ENCODE peak calls at places on chromosomes 12 and 14, in six cellular contexts. D, L, V, X, U and J are unnamed samples.

GRCh38 chr12:91327889-91328288 is 145.3 kb upstream of the DCN start:
- DNase-seq in U (peak), X (no peak), L (no peak), V (peak), D (peak), J (peak)

GRCh38 chr12:120693848-120694247 is 6.9 kb downstream of the MLEC start:
- DNase-seq in L (no peak), D (no peak), V (no peak), U (no peak), X (no peak), J (no peak)

GRCh38 chr12:107241421-107241820 is 148.1 kb upstream of the CRY1 start:
- DNase-seq in L (no peak), U (no peak), X (no peak), D (no peak), V (peak), J (no peak)

GRCh38 chr12:6951551-6952120 is 480 bp downstream of the PTPN6 start:
- DNase-seq in D (no peak), U (no peak), L (peak), X (no peak), V (no peak), J (no peak)

GRCh38 chr12:10395390-10395998 is 5.7 kb upstream of the KLRK1 start:
- DNase-seq in U (peak), L (peak), X (no peak), D (peak), V (no peak), J (peak)

GRCh38 chr12:45130881-45131281 is 80.0 kb upstream of the DBX2 start:
- DNase-seq in L (no peak), D (peak), U (peak), X (peak), V (peak), J (peak)

GRCh38 chr14:72433511-72433910 is 460.4 kb downstream of the DPF3 start:
- DNase-seq in U (no peak), L (no peak), V (no peak), D (peak), X (no peak), J (peak)

GRCh38 chr12:124498178-124498869 is 69.1 kb downstream of the NCOR2 start:
- DNase-seq in V (no peak), U (no peak), L (no peak), D (peak), X (no peak), J (no peak)

GRCh38 chr12:32502693-32503510 is 103.5 kb downstream of the FGD4 start:
- DNase-seq in X (no peak), U (peak), D (peak), L (no peak), V (no peak), J (peak)

GRCh38 chr12:104740668-104741067 is 217.4 kb downstream of the SLC41A2 start:
- DNase-seq in X (no peak), D (no peak), U (no peak), L (no peak), V (no peak), J (no peak)

GRCh38 chr12:28327722-28328121 is 137.5 kb downstream of the CCDC91 start:
- DNase-seq in U (no peak), X (no peak), V (no peak), D (no peak), L (no peak), J (no peak)

GRCh38 chr12:113214938-113215400 is 6.3 kb upstream of the TPCN1 start:
- DNase-seq in V (no peak), U (peak), D (peak), L (no peak), X (no peak), J (peak)

GRCh38 chr12:130249376-130249775 is 87.1 kb downstream of the FZD10 start:
- DNase-seq in D (no peak), X (no peak), U (no peak), L (no peak), V (no peak), J (no peak)

GRCh38 chr12:113980537-113981337 is 14.6 kb upstream of the RBM19 start:
- DNase-seq in L (no peak), X (peak), U (peak), D (peak), V (peak), J (peak)

GRCh38 chr12:49055978-49056754 is 4.4 kb downstream of the KMT2D start:
- DNase-seq in V (no peak), U (peak), L (peak), X (peak), D (peak), J (peak)

GRCh38 chr14:100780246-100780645 is 45.7 kb upstream of the MEG3 start:
- DNase-seq in L (no peak), X (no peak), V (no peak), D (no peak), U (no peak), J (no peak)

GRCh38 chr12:89571481-89572190 is 45.8 kb upstream of the POC1B start:
- DNase-seq in X (no peak), V (no peak), L (no peak), D (peak), U (peak), J (peak)

GRCh38 chr14:63286071-63286470 is 32.7 kb downstream of the GPHB5 start:
- DNase-seq in V (peak), D (no peak), U (no peak), L (no peak), X (no peak), J (no peak)

GRCh38 chr14:69924181-69924580 is 45.0 kb downstream of the SMOC1 start:
- DNase-seq in X (no peak), L (no peak), D (peak), V (no peak), U (no peak), J (no peak)

GRCh38 chr12:114163766-114164165 is 197.6 kb upstream of the RBM19 start:
- DNase-seq in V (no peak), D (peak), L (no peak), U (peak), X (no peak), J (peak)

GRCh38 chr12:101671157-101671791 is 26.2 kb upstream of the CHPT1 start:
- DNase-seq in D (no peak), L (peak), V (no peak), U (no peak), X (no peak), J (no peak)

GRCh38 chr14:63938198-63939005 is 85.6 kb downstream of the SYNE2 start:
- DNase-seq in X (no peak), D (no peak), U (no peak), L (no peak), V (no peak), J (no peak)

GRCh38 chr14:49766839-49767238 is 1.1 kb upstream of the KLHDC2 start:
- DNase-seq in X (no peak), D (no peak), U (no peak), L (no peak), V (no peak), J (peak)

GRCh38 chr14:47821134-47821533 is 145.7 kb upstream of the MDGA2 start:
- DNase-seq in X (no peak), U (no peak), D (no peak), L (no peak), V (no peak), J (no peak)

GRCh38 chr14:37232907-37233481 is 35.3 kb downstream of the MIPOL1 start:
- DNase-seq in L (no peak), V (peak), U (peak), D (peak), X (peak), J (peak)